ENCODE peak calls at places on chromosomes 2 and 18, in four cellular contexts. V is left ventricle myocardium inferior, Z is ovary, J is ascending aorta. R is an unnamed sample.
A peak's percentile ranks its signal among the peaks of the same experiment; 100 is the strongest.

GRCh38 chr2:169732583-169733358 is 861 bp upstream of the KLHL23 start:
- DNase-seq in V (no peak), Z (no peak), J (no peak), R (no peak)

GRCh38 chr2:9812945-9813311 is 30.3 kb upstream of the TAF1B start:
- DNase-seq in V (no peak), Z (no peak), J (no peak), R (no peak)

GRCh38 chr2:84942964-84943421 is 28.0 kb upstream of the KCMF1 start:
- DNase-seq in V (no peak), Z (no peak), J (no peak), R (no peak)

GRCh38 chr18:21803495-21803894 is 62.9 kb downstream of the MIB1 start:
- DNase-seq in V (no peak), Z (no peak), J (no peak), R (no peak)

GRCh38 chr2:46574457-46575354 is 95.3 kb downstream of the TMEM247 start:
- DNase-seq in V (no peak), Z (no peak), J (no peak), R (no peak)

GRCh38 chr18:23881778-23882177 is 132.8 kb upstream of the TTC39C start:
- DNase-seq in V (no peak), Z (no peak), J (no peak), R (no peak)

GRCh38 chr2:207813221-207813916 is 43.7 kb upstream of the FZD5 start:
- DNase-seq in V (no peak), Z (no peak), J (no peak), R (no peak)

GRCh38 chr2:148052687-148053086 is 31.8 kb downstream of the MBD5 start:
- DNase-seq in V (no peak), Z (no peak), J (no peak), R (no peak)

GRCh38 chr2:46487667-46488333 is 8.4 kb downstream of the TMEM247 start:
- DNase-seq in V (peak; percentile 86), Z (peak; percentile 57), J (peak; percentile 86), R (peak; percentile 46)

GRCh38 chr2:26605195-26605968 is 35.8 kb downstream of the CIB4 start:
- DNase-seq in V (no peak), Z (peak; percentile 49), J (no peak), R (no peak)

GRCh38 chr2:126887506-126887905 is 11.2 kb upstream of the TEX51 start:
- DNase-seq in V (no peak), Z (no peak), J (peak; percentile 56), R (no peak)

GRCh38 chr2:391658-392170 is 103.8 kb upstream of the ALKAL2 start:
- DNase-seq in V (no peak), Z (no peak), J (no peak), R (no peak)

GRCh38 chr2:75562513-75562864 is 1.8 kb upstream of the EVA1A start:
- DNase-seq in V (no peak), Z (no peak), J (no peak), R (no peak)
- TF ChIP-seq CTCF in V (no peak), Z (no peak), J (no peak), R (no peak)

GRCh38 chr2:222318712-222319575 is 20.1 kb upstream of the PAX3 start:
- DNase-seq in V (peak; percentile 49), Z (no peak), J (no peak), R (no peak)
- H3K27me3 ChIP-seq in V (peaks cover 85% of the 10 kb centered on the region), Z (no peaks in the 10 kb centered on the region), J (peaks cover 18% of the 10 kb centered on the region), R (peaks cover 29% of the 10 kb centered on the region)

GRCh38 chr2:193072647-193073046 is 877.9 kb upstream of the TMEFF2 start:
- DNase-seq in V (no peak), Z (no peak), J (no peak), R (no peak)
- H3K4me3 ChIP-seq in V (no peak overlapping the region), Z (no peak overlapping the region), J (no peak overlapping the region), R (no peak overlapping the region)

DNA sequence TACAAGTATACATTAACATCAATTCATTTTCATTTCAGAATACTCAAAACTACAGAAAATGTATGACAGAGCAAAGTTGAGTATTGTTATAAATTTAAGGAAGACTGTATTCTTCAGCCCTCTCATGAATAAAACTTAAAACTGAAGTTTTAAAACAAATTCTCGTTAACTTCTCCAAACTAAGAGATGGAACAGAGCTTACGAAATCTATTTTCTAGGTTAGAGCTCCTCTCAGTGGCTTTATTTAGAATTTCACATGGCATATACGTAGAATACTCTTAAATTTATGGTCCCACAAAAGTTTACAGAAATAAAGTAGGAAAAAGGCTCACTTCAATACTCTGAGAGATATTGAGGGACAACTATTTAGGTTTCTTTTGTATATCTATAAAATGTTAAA is 612.1 kb downstream of the KCNJ3 start:
- DNase-seq in V (no peak), Z (no peak), J (no peak), R (no peak)
- TF ChIP-seq CTCF in V (peak; percentile 53), Z (no peak), J (peak; percentile 19), R (no peak)

GRCh38 chr2:222271854-222272253 is 26.9 kb downstream of the PAX3 start:
- DNase-seq in V (no peak), Z (no peak), J (no peak), R (no peak)

GRCh38 chr2:222269132-222269531 is 29.7 kb downstream of the PAX3 start:
- DNase-seq in V (no peak), Z (no peak), J (no peak), R (no peak)

GRCh38 chr2:222264791-222265320 is 33.9 kb downstream of the PAX3 start:
- DNase-seq in V (no peak), Z (no peak), J (no peak), R (no peak)

GRCh38 chr2:222270436-222270835 is 28.4 kb downstream of the PAX3 start:
- DNase-seq in V (no peak), Z (no peak), J (no peak), R (no peak)

DNA sequence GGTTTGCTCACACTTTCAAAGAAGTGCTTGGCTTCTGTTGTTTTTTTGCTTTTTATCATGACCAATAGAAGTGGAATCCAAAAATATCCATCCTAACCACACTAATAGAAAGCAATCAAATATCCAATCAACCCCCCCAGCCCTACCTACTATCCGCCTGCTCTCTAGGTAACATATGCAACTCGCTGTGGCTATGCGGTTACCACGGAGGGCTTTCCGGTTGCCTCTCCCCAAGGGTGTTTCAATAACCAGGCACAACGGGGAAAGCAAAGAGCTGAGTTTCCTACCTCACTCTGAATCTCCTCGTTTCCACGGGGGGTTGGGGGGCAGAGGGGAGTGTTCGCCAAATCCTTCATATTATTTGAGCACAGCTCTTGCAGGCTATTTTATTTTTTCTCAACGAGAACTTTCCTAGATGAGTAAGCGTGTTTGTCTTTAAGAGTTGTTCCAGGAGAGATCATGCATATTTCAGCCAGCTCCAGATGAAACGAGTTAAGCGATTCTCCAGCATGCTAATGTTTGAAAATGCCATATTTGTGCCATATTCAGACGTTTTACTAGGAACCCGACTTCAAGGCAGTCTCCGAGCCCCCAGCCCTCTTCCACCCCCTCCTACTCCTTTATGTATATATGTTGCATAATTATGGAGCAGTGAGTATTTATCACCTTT is 30.4 kb downstream of the PAX3 start:
- DNase-seq in V (no peak), Z (no peak), J (no peak), R (no peak)
- H3K27me3 ChIP-seq in V (peaks cover 93% of the 10 kb centered on the region), Z (no peaks in the 10 kb centered on the region), J (no peaks in the 10 kb centered on the region), R (no peaks in the 10 kb centered on the region)

GRCh38 chr2:95024306-95024880 is 1.1 kb upstream of the MAL start:
- DNase-seq in V (no peak), Z (no peak), J (no peak), R (no peak)

GRCh38 chr2:95024960-95025405 is 525 bp upstream of the MAL start:
- DNase-seq in V (no peak), Z (no peak), J (no peak), R (no peak)

GRCh38 chr2:95026471-95027368 is 1.2 kb downstream of the MAL start:
- DNase-seq in V (no peak), Z (no peak), J (no peak), R (no peak)

GRCh38 chr2:95027369-95027720 is 1.8 kb downstream of the MAL start:
- DNase-seq in V (no peak), Z (no peak), J (no peak), R (no peak)

GRCh38 chr2:95025406-95026319 is at the start of gene MAL:
- DNase-seq in V (no peak), Z (no peak), J (no peak), R (no peak)
- H3K4me3 ChIP-seq in V (peak within 1 kb of the TSS; percentile 68), Z (peak within 1 kb of the TSS; percentile 7), J (peak within 1 kb of the TSS; percentile 37), R (no peak within 1 kb of the TSS)

GRCh38 chr2:203455209-203455608 is 79.9 kb downstream of the RAPH1 start:
- DNase-seq in V (no peak), Z (no peak), J (no peak), R (no peak)

GRCh38 chr2:203451686-203452085 is 83.4 kb downstream of the RAPH1 start:
- DNase-seq in V (no peak), Z (no peak), J (no peak), R (no peak)

GRCh38 chr2:203450571-203450970 is 84.5 kb downstream of the RAPH1 start:
- DNase-seq in V (no peak), Z (no peak), J (no peak), R (no peak)

GRCh38 chr2:203451011-203451410 is 84.1 kb downstream of the RAPH1 start:
- DNase-seq in V (no peak), Z (no peak), J (no peak), R (no peak)

DNA sequence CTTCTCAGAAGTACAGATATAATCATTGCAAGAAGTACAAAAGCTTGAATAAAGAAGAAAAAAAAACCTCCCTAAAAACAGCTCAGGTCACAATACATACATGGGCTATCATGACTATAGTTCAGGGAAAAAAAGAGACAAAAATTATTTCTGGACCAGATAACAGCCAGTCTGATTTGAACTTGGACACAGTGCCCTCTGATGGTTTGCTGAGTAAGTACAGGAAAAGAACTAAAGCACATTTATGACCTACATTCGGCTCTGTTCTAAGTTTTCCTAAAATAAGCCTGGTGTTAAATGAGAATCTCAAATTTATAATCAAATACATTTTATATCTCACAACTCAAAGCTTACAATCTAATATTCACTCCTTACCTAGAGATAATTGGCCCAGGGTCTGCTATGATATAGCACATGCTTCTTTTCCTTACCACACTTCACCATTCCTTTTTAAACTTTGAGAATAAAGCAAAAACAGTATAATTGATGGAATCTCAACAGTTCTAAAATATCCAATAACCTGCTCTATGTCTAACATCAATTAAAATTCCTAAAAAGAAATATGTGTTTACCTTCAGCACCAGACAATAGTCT is 81.1 kb downstream of the RAPH1 start:
- DNase-seq in V (no peak), Z (peak; percentile 30), J (no peak), R (peak; percentile 24)
- TF ChIP-seq CTCF in V (peak; percentile 80), Z (peak; percentile 57), J (peak; percentile 59), R (peak; percentile 79)

GRCh38 chr2:129722306-129723020 is 257.0 kb upstream of the RAB6C start:
- DNase-seq in V (no peak), Z (no peak), J (no peak), R (no peak)

GRCh38 chr2:129721841-129722240 is 257.6 kb upstream of the RAB6C start:
- DNase-seq in V (no peak), Z (no peak), J (no peak), R (no peak)

GRCh38 chr2:129720761-129721160 is 258.7 kb upstream of the RAB6C start:
- DNase-seq in V (no peak), Z (no peak), J (no peak), R (no peak)

GRCh38 chr2:129719335-129719734 is 260.1 kb upstream of the RAB6C start:
- DNase-seq in V (no peak), Z (no peak), J (no peak), R (no peak)

GRCh38 chr2:129720360-129720759 is 259.1 kb upstream of the RAB6C start:
- DNase-seq in V (no peak), Z (no peak), J (peak; percentile 50), R (no peak)
- H3K27me3 ChIP-seq in V (peaks cover 80% of the 10 kb centered on the region), Z (no peaks in the 10 kb centered on the region), J (no peaks in the 10 kb centered on the region), R (no peaks in the 10 kb centered on the region)